ENCODE peak calls at places on chromosomes 2 and 18, in seven cellular contexts. W, U, M, Y, G, E and Z are unnamed samples.

GRCh38 chr18:12010187-12010802 is 29.0 kb downstream of the IMPA2 start:
- DNase-seq in W (no peak), U (no peak), M (no peak), Y (no peak), G (no peak), E (no peak), Z (no peak)

GRCh38 chr18:44090453-44090852 is 590.2 kb upstream of the SETBP1 start:
- DNase-seq in W (no peak), U (no peak), M (no peak), Y (no peak), G (no peak), E (no peak), Z (no peak)

GRCh38 chr2:26516781-26517180 is 38.9 kb upstream of the OTOF start:
- DNase-seq in W (no peak), U (no peak), M (no peak), Y (no peak), G (no peak), E (no peak), Z (no peak)

GRCh38 chr18:59096098-59096779 is 43.4 kb upstream of the SEC11C start:
- DNase-seq in W (no peak), U (no peak), M (no peak), Y (no peak), G (no peak), E (no peak), Z (no peak)

GRCh38 chr18:21740724-21741510 is at the start of gene MIB1:
- DNase-seq in W (peak; percentile 45), U (peak; percentile 18), M (no peak), Y (no peak), G (peak; percentile 78), E (peak; percentile 99), Z (no peak)

GRCh38 chr2:226303707-226304106 is 495.9 kb downstream of the IRS1 start:
- DNase-seq in W (no peak), U (no peak), M (no peak), Y (no peak), G (no peak), E (no peak), Z (no peak)

GRCh38 chr2:231134910-231135650 is 10.2 kb upstream of the HTR2B start:
- DNase-seq in W (no peak), U (no peak), M (no peak), Y (no peak), G (no peak), E (no peak), Z (no peak)

GRCh38 chr2:230757476-230757875 is 44.8 kb downstream of the CAB39 start:
- DNase-seq in W (no peak), U (no peak), M (no peak), Y (no peak), G (no peak), E (no peak), Z (no peak)

GRCh38 chr2:70679244-70679643 is 88.8 kb downstream of the ADD2 start:
- DNase-seq in W (no peak), U (no peak), M (no peak), Y (no peak), G (no peak), E (no peak), Z (no peak)

GRCh38 chr18:12317664-12318333 is 9.8 kb downstream of the TUBB6 start:
- DNase-seq in W (no peak), U (no peak), M (peak; percentile 46), Y (no peak), G (no peak), E (no peak), Z (no peak)

GRCh38 chr2:37773354-37773753 is 101.9 kb upstream of the CDC42EP3 start:
- DNase-seq in W (no peak), U (no peak), M (no peak), Y (no peak), G (no peak), E (no peak), Z (no peak)

GRCh38 chr2:3403587-3404334 is 24.3 kb downstream of the TRAPPC12 start:
- DNase-seq in W (no peak), U (no peak), M (no peak), Y (no peak), G (no peak), E (no peak), Z (no peak)

GRCh38 chr2:30862054-30862651 is 54.9 kb upstream of the CAPN13 start:
- DNase-seq in W (peak; percentile 28), U (peak; percentile 59), M (peak; percentile 88), Y (peak; percentile 51), G (peak; percentile 42), E (peak; percentile 20), Z (peak; percentile 66)

GRCh38 chr2:109384308-109385271 is 229.2 kb downstream of the SEPTIN10 start:
- DNase-seq in W (peak; percentile 18), U (no peak), M (no peak), Y (no peak), G (peak; percentile 45), E (no peak), Z (no peak)

GRCh38 chr2:182951948-182952663 is 85.7 kb upstream of the FRZB start:
- DNase-seq in W (no peak), U (no peak), M (no peak), Y (no peak), G (no peak), E (no peak), Z (no peak)

GRCh38 chr2:54482725-54483124 is 26.6 kb downstream of the SPTBN1 start:
- DNase-seq in W (peak; percentile 65), U (no peak), M (no peak), Y (no peak), G (no peak), E (peak; percentile 66), Z (no peak)

GRCh38 chr2:29587791-29588190 is 333.6 kb downstream of the ALK start:
- DNase-seq in W (no peak), U (no peak), M (no peak), Y (no peak), G (no peak), E (no peak), Z (no peak)

GRCh38 chr18:78632111-78632541 is 347.5 kb upstream of the SALL3 start:
- DNase-seq in W (no peak), U (no peak), M (peak; percentile 42), Y (no peak), G (no peak), E (no peak), Z (no peak)

GRCh38 chr2:68031546-68032160 is 31.2 kb downstream of the C1D start:
- DNase-seq in W (no peak), U (peak; percentile 40), M (peak; percentile 89), Y (no peak), G (no peak), E (peak; percentile 46), Z (peak; percentile 11)

GRCh38 chr2:38181802-38182517 is 106.0 kb upstream of the CYP1B1 start:
- DNase-seq in W (no peak), U (no peak), M (no peak), Y (no peak), G (no peak), E (no peak), Z (no peak)

GRCh38 chr2:29455202-29455885 is 340.1 kb downstream of the CLIP4 start:
- DNase-seq in W (no peak), U (no peak), M (no peak), Y (no peak), G (no peak), E (no peak), Z (no peak)

GRCh38 chr2:113200236-113200635 is 26.5 kb downstream of the PSD4 start:
- DNase-seq in W (no peak), U (no peak), M (no peak), Y (no peak), G (no peak), E (no peak), Z (no peak)

GRCh38 chr2:47354817-47355653 is 47.9 kb upstream of the MSH2 start:
- DNase-seq in W (no peak), U (no peak), M (no peak), Y (no peak), G (no peak), E (no peak), Z (no peak)

GRCh38 chr18:754666-755065 is 42.2 kb upstream of the ENOSF1 start:
- DNase-seq in W (no peak), U (no peak), M (no peak), Y (no peak), G (no peak), E (no peak), Z (no peak)

GRCh38 chr2:68925298-68925885 is 27.3 kb downstream of the GKN2 start:
- DNase-seq in W (no peak), U (peak; percentile 78), M (peak; percentile 88), Y (peak; percentile 57), G (no peak), E (peak; percentile 39), Z (peak; percentile 45)

GRCh38 chr2:229715895-229716507 is 1.6 kb upstream of the DNER start:
- DNase-seq in W (no peak), U (peak; percentile 30), M (peak; percentile 85), Y (no peak), G (no peak), E (no peak), Z (no peak)

GRCh38 chr2:237866119-237866621 is 6.7 kb downstream of the RAMP1 start:
- DNase-seq in W (no peak), U (no peak), M (no peak), Y (no peak), G (no peak), E (peak; percentile 93), Z (no peak)

GRCh38 chr2:218569661-218570500 is 1.2 kb downstream of the CNOT9 start:
- DNase-seq in W (no peak), U (no peak), M (peak; percentile 50), Y (peak; percentile 54), G (peak; percentile 31), E (peak; percentile 54), Z (no peak)
- H3K4me1 ChIP-seq in W (peaks cover 41% of the 10 kb centered on the region), U (peaks cover 22% of the 10 kb centered on the region), M (peaks cover 31% of the 10 kb centered on the region), Y (peaks cover 50% of the 10 kb centered on the region), G (peaks cover 28% of the 10 kb centered on the region), E (peaks cover 21% of the 10 kb centered on the region), Z (peaks cover 36% of the 10 kb centered on the region)

DNA sequence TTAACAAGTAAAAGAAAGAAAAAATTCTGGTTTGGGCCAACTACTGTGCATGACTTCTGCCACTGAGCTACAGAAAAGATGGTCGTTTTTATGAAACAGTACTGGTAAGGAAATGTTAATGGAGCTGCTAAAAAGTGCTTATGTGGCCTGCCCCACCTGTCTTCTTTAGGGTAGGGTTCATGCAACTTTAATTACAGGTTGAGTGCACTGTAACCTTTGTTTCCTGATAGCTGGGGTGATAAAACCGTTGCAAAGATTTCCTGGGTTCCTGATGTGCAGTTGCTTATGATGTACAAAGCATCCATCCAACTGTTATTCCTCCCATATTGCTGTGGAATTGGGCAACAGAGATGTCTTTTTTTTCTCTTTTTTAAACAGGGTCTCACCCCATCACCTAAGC is 34.3 kb upstream of the PUM2 start:
- DNase-seq in W (no peak), U (no peak), M (no peak), Y (no peak), G (no peak), E (no peak), Z (no peak)
- H3K4me3 ChIP-seq in W (no peak overlapping the region), U (no peak overlapping the region), M (no peak overlapping the region), Y (no peak overlapping the region), G (no peak overlapping the region), E (no peak overlapping the region), Z (no peak overlapping the region)

GRCh38 chr2:10392951-10393647 is 55.0 kb downstream of the ODC1 start:
- DNase-seq in W (no peak), U (no peak), M (no peak), Y (no peak), G (no peak), E (no peak), Z (no peak)
- H3K27ac ChIP-seq in W (no peak overlapping the region), U (peak overlapping the region; percentile 47), M (no peak overlapping the region), Y (no peak overlapping the region), G (peak overlapping the region; percentile 46), E (no peak overlapping the region), Z (no peak overlapping the region)

DNA sequence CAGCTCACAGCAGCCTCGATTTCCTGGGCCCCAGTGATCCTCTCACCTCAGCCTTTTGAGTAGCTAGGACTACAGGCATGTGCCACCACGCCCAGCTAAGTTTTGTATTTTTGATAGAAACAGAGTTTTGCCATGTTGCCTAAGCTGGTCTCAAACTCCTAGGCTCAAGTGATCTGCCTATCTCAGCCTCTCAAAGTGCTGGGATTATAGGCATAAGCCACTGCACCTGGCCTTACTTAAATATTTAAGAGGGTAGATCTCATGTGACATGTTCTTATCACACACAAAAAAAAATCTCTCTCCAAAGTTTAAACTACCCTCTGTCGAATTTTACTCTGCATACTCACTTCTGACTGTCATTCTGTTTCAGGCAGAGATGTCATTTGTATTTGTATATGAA is 75.4 kb upstream of the CHRNA1 start:
- DNase-seq in W (no peak), U (no peak), M (no peak), Y (no peak), G (no peak), E (no peak), Z (no peak)
- H3K4me1 ChIP-seq in W (peaks cover 25% of the 10 kb centered on the region), U (peaks cover 17% of the 10 kb centered on the region), M (no peaks in the 10 kb centered on the region), Y (peaks cover 10% of the 10 kb centered on the region), G (peaks cover 3% of the 10 kb centered on the region), E (peaks cover 38% of the 10 kb centered on the region), Z (no peaks in the 10 kb centered on the region)